ENCODE peak calls at places on chromosome 16, in ten cellular contexts. M is CD4-positive, alpha-beta memory T cell; H is fibroblast of lung; R is heart left ventricle; T is fibroblast of mammary gland; P is HFF-Myc; O is fibroblast of pulmonary artery; U is BE2C; Z is mammary epithelial cell; S is pancreas. Q is an unnamed sample.

GRCh38 chr16:1657841-1658240 is 20.2 kb upstream of the JPT2 start:
- DNase-seq in U (no peak), P (no peak), M (no peak), O (no peak), R (no peak), S (no peak), T (no peak), H (no peak), Z (no peak), Q (no peak)

GRCh38 chr16:15990902-15991301 is 41.5 kb downstream of the ABCC1 start:
- DNase-seq in H (no peak), U (peak; percentile 60), P (no peak), T (no peak), R (no peak), Z (no peak), O (no peak), M (no peak), S (no peak), Q (no peak)

GRCh38 chr16:71360378-71360777 is 1.9 kb downstream of the CALB2 start:
- DNase-seq in Z (peak; percentile 91), T (peak; percentile 92), M (no peak), O (peak; percentile 92), R (no peak), S (no peak), U (no peak), P (peak; percentile 71), H (peak; percentile 82), Q (peak; percentile 61)

GRCh38 chr16:12163970-12164369 is 187.4 kb downstream of the SNX29 start:
- DNase-seq in O (no peak), U (no peak), M (no peak), Z (no peak), P (no peak), R (no peak), H (no peak), S (no peak), T (no peak), Q (no peak)

GRCh38 chr16:2784536-2785100 is 2.7 kb downstream of the PRSS33 start:
- DNase-seq in S (no peak), H (no peak), R (peak; percentile 12), T (no peak), U (no peak), O (no peak), Z (no peak), P (no peak), M (no peak), Q (no peak)

GRCh38 chr16:65869261-65869660 is 497.2 kb upstream of the CDH5 start:
- DNase-seq in Z (no peak), S (no peak), O (no peak), P (no peak), M (no peak), H (no peak), U (no peak), R (no peak), T (no peak), Q (no peak)

GRCh38 chr16:73040136-73040535 is 7.8 kb downstream of the ZFHX3 start:
- DNase-seq in H (no peak), P (no peak), Z (no peak), O (no peak), M (no peak), U (no peak), R (no peak), T (no peak), S (no peak), Q (no peak)

GRCh38 chr16:588639-588888 is 1.3 kb upstream of the RAB40C start:
- DNase-seq in U (peak; percentile 62), S (peak; percentile 90), P (no peak), Z (peak; percentile 54), T (peak; percentile 72), H (peak; percentile 58), M (peak; percentile 71), O (peak; percentile 69), R (peak; percentile 47), Q (no peak)

GRCh38 chr16:8776193-8776592 is 21.2 kb downstream of the TMEM186 start:
- DNase-seq in M (no peak), H (no peak), T (no peak), P (no peak), U (no peak), O (no peak), S (no peak), R (no peak), Z (no peak), Q (no peak)

GRCh38 chr16:27366687-27367462 is 35.1 kb upstream of the IL21R start:
- DNase-seq in U (no peak), Z (no peak), S (peak; percentile 73), O (peak; percentile 26), M (no peak), H (no peak), R (no peak), T (peak; percentile 24), P (no peak), Q (no peak)

GRCh38 chr16:89060207-89060794 is 33.4 kb upstream of the ACSF3 start:
- DNase-seq in Z (no peak), H (no peak), U (no peak), O (no peak), S (no peak), R (no peak), M (no peak), P (no peak), T (no peak), Q (no peak)

GRCh38 chr16:89061590-89062380 is 31.9 kb upstream of the ACSF3 start:
- DNase-seq in O (no peak), R (no peak), U (no peak), Z (no peak), H (no peak), M (no peak), T (no peak), P (no peak), S (no peak), Q (no peak)

GRCh38 chr16:89058812-89059211 is 34.8 kb upstream of the ACSF3 start:
- DNase-seq in S (no peak), M (no peak), Z (no peak), U (no peak), O (no peak), R (no peak), P (no peak), T (no peak), H (no peak), Q (no peak)

GRCh38 chr16:89062389-89063345 is 31.0 kb upstream of the ACSF3 start:
- DNase-seq in T (no peak), U (no peak), S (no peak), P (no peak), M (no peak), H (no peak), R (no peak), O (no peak), Z (no peak), Q (no peak)

DNA sequence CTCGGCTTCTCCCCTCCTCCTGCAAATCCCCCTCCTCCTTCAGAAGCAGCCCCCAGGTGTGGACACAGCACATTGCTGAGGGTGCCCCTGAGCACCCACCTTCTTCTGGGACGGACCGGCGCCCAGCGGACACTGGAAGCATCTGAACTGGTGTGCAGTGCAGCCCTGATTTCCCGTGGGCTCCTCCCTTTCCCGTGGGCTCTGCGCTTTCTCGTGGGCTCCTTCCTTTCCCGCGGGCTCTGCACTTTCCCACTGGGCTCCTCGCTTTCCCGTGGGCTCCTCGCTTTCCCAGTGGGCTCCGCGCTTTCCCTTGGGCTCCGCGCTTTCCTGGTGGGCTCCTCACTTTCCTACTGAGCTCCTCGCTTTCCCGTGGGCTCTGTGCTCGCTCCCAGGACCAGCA is 32.6 kb upstream of the ACSF3 start:
- DNase-seq in H (no peak), Z (no peak), U (no peak), O (no peak), S (no peak), M (no peak), T (no peak), P (no peak), R (no peak), Q (no peak)
- H3K4me3 ChIP-seq in H (no peak overlapping the region), Z (no peak overlapping the region), U (no peak overlapping the region), O (no peak overlapping the region), S (no peak overlapping the region), M (no peak overlapping the region), T (no peak overlapping the region), P (no peak overlapping the region), R (no peak overlapping the region), Q (no peak overlapping the region)

DNA sequence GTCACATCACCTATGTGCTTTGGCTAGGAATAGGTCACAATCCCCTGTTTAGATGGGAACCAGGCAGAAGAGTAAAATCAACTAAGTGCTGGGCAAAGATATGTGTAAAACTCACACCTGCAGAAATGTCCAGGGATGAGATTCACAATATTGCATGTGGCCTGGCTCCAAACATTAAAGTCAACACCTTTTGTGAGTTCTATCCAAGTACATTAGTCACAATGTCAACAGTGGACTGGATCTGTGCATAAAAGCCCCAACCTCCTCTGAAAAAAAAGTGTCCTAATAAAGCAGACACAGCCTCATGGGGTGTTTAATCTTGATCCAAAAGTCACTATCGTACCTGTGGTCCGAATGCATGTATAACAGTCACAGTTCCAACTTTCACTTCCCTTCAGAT is 1990.3 kb downstream of the TP53TG3F start:
- DNase-seq in Z (no peak), H (no peak), T (no peak), S (no peak), P (no peak), O (no peak), M (no peak), U (no peak), R (no peak), Q (no peak)
- H3K4me3 ChIP-seq in Z (no peak overlapping the region), H (no peak overlapping the region), T (no peak overlapping the region), S (no peak overlapping the region), P (no peak overlapping the region), O (no peak overlapping the region), M (no peak overlapping the region), U (no peak overlapping the region), R (no peak overlapping the region), Q (no peak overlapping the region)

GRCh38 chr16:57479422-57480126 is 6.7 kb downstream of the DOK4 start:
- DNase-seq in Z (peak; percentile 35), H (peak; percentile 56), M (no peak), O (peak; percentile 78), P (peak; percentile 39), T (peak; percentile 67), R (peak; percentile 72), S (peak; percentile 68), U (peak; percentile 88), Q (peak; percentile 26)
- H3K4me3 ChIP-seq in Z (peak overlapping the region; percentile 38), H (peak overlapping the region; percentile 65), M (no peak overlapping the region), O (peak overlapping the region; percentile 63), P (peak overlapping the region; percentile 53), T (peak overlapping the region; percentile 62), R (peak overlapping the region; percentile 32), S (peak overlapping the region; percentile 40), U (peak overlapping the region; percentile 99), Q (peak overlapping the region; percentile 57)

GRCh38 chr16:17244865-17245264 is 225.9 kb downstream of the XYLT1 start:
- DNase-seq in O (no peak), P (no peak), T (no peak), Z (no peak), U (no peak), H (no peak), M (no peak), S (no peak), R (no peak), Q (no peak)

GRCh38 chr16:17245727-17246576 is 224.8 kb downstream of the XYLT1 start:
- DNase-seq in Z (no peak), U (no peak), S (no peak), O (no peak), R (no peak), P (no peak), M (no peak), T (no peak), H (no peak), Q (no peak)

GRCh38 chr16:17237350-17237944 is 233.3 kb downstream of the XYLT1 start:
- DNase-seq in P (no peak), H (no peak), R (no peak), M (no peak), U (no peak), T (no peak), S (no peak), Z (no peak), O (no peak), Q (no peak)

GRCh38 chr16:17238285-17239028 is 232.3 kb downstream of the XYLT1 start:
- DNase-seq in P (no peak), R (no peak), O (no peak), U (no peak), H (peak; percentile 24), T (peak; percentile 50), Z (no peak), S (no peak), M (no peak), Q (no peak)

GRCh38 chr16:17241264-17241835 is 229.4 kb downstream of the XYLT1 start:
- DNase-seq in U (no peak), H (no peak), O (no peak), S (no peak), P (no peak), R (no peak), T (no peak), M (no peak), Z (no peak), Q (no peak)
- H3K4me3 ChIP-seq in U (no peak overlapping the region), H (no peak overlapping the region), O (no peak overlapping the region), S (no peak overlapping the region), P (no peak overlapping the region), R (no peak overlapping the region), T (no peak overlapping the region), M (no peak overlapping the region), Z (no peak overlapping the region), Q (no peak overlapping the region)